ENCODE peak calls at places on chromosome 16, in eight cellular contexts. J is upper lobe of left lung, T is Panc1, P is HepG2, W is GM12878, Z is HCT116, L is GM23338, X is K562. H is an unnamed sample.

GRCh38 chr16:14549789-14550153 is 80.3 kb downstream of the PARN start:
- ATAC-seq in W (no peak), J (no peak), L (no peak), X (no peak), Z (no peak), P (peak), T (no peak), H (no peak)

GRCh38 chr16:73033271-73033998 is 14.5 kb downstream of the ZFHX3 start:
- ATAC-seq in W (peak), P (peak), Z (no peak), J (peak), T (no peak), X (no peak), L (peak), H (no peak)

GRCh38 chr16:1871974-1872635 is at the start of gene MEIOB:
- ATAC-seq in P (no peak), T (no peak), Z (peak), L (peak), W (no peak), J (peak), X (peak), H (peak)

GRCh38 chr16:20348365-20349185 is 3.9 kb downstream of the UMOD start:
- ATAC-seq in J (peak), T (peak), L (peak), Z (no peak), X (peak), W (no peak), P (peak), H (no peak)

GRCh38 chr16:68760671-68761275 is 23.7 kb downstream of the CDH1 start:
- ATAC-seq in T (peak), L (no peak), W (peak), Z (peak), X (peak), P (peak), J (no peak), H (no peak)

GRCh38 chr16:66936462-66936861 is 1.1 kb downstream of the CES2 start:
- ATAC-seq in P (no peak), L (no peak), J (no peak), W (no peak), X (no peak), Z (no peak), T (no peak), H (no peak)

GRCh38 chr16:68233085-68233834 is 2.7 kb downstream of the ESRP2 start:
- ATAC-seq in L (no peak), X (no peak), J (no peak), Z (no peak), T (no peak), W (no peak), P (no peak), H (no peak)

GRCh38 chr16:62038225-62038624 is 2.0 kb upstream of the CDH8 start:
- ATAC-seq in L (no peak), T (no peak), X (no peak), P (no peak), W (no peak), J (no peak), Z (no peak), H (no peak)

GRCh38 chr16:78484509-78485058 is 385.1 kb downstream of the WWOX start:
- ATAC-seq in L (no peak), X (no peak), P (no peak), Z (no peak), W (no peak), T (no peak), J (no peak), H (no peak)

GRCh38 chr16:11586856-11587642 is at the start of gene LITAF:
- ATAC-seq in T (peak), Z (peak), W (peak), L (peak), J (peak), X (peak), P (peak), H (peak)
- TF ChIP-seq POLR2AphosphoS5 in T (peak), Z (peak), W (no peak), L (peak), J (peak), X (no peak), P (peak), H (peak)

GRCh38 chr16:89286096-89286495 is 68.6 kb downstream of the ZNF778 start:
- ATAC-seq in L (no peak), Z (no peak), W (no peak), P (no peak), X (no peak), T (no peak), J (no peak), H (no peak)
- TF ChIP-seq POLR2AphosphoS5 in L (no peak), Z (no peak), W (no peak), P (no peak), X (no peak), T (no peak), J (no peak), H (no peak)

GRCh38 chr16:27982184-27982583 is 81.3 kb downstream of the GSG1L start:
- ATAC-seq in T (no peak), Z (peak), J (no peak), W (no peak), X (no peak), L (no peak), P (no peak), H (no peak)
- TF ChIP-seq POLR2AphosphoS5 in T (no peak), Z (no peak), J (no peak), W (no peak), X (no peak), L (no peak), P (no peak), H (no peak)

GRCh38 chr16:31138621-31139578 is 3.4 kb upstream of the PRSS8 start:
- ATAC-seq in X (no peak), W (no peak), P (peak), T (no peak), L (peak), J (no peak), Z (peak), H (no peak)
- TF ChIP-seq POLR2AphosphoS5 in X (no peak), W (no peak), P (peak), T (no peak), L (no peak), J (peak), Z (peak), H (no peak)

GRCh38 chr16:3129137-3130131 is 5.4 kb upstream of the ZNF213 start:
- ATAC-seq in J (peak), Z (peak), X (peak), P (peak), W (peak), T (peak), L (peak), H (peak)
- TF ChIP-seq POLR2AphosphoS5 in J (no peak), Z (peak), X (peak), P (no peak), W (no peak), T (peak), L (no peak), H (peak)

GRCh38 chr16:4402439-4403132 is 13.8 kb downstream of the CORO7 start:
- ATAC-seq in J (peak), W (peak), X (peak), P (peak), L (peak), Z (peak), T (peak), H (peak)
- TF ChIP-seq POLR2AphosphoS5 in J (no peak), W (peak), X (no peak), P (no peak), L (no peak), Z (no peak), T (no peak), H (no peak)

DNA sequence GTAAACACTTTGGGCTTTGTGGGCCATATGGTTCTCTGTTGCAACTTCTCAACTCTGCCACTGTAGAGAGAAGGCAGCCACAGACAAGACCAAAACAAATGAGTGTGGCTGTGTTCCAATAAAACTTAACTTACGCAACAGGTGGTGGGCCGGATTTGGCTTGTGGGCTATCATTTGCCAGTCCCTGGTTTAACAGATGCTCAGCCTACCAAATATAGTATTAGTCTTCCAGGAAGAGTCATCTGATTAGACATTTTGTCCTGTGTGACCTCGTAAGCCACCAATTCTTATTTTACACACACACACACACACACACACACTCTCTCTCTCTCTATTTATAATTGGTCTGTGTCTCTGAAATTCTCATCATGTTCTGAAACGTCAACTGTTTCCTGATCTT is 245.9 kb downstream of the XYLT1 start:
- ATAC-seq in T (no peak), P (no peak), J (peak), X (no peak), Z (no peak), L (no peak), W (peak), H (peak)
- TF ChIP-seq POLR2AphosphoS5 in T (no peak), P (no peak), J (peak), X (no peak), Z (no peak), L (no peak), W (no peak), H (peak)

GRCh38 chr16:3007957-3008748 is 4.6 kb upstream of the CLDN9 start:
- ATAC-seq in L (peak), Z (no peak), J (no peak), P (no peak), X (peak), T (no peak), W (no peak), H (no peak)
- TF ChIP-seq POLR2AphosphoS5 in L (peak), Z (no peak), J (no peak), P (no peak), X (no peak), T (no peak), W (no peak), H (no peak)

DNA sequence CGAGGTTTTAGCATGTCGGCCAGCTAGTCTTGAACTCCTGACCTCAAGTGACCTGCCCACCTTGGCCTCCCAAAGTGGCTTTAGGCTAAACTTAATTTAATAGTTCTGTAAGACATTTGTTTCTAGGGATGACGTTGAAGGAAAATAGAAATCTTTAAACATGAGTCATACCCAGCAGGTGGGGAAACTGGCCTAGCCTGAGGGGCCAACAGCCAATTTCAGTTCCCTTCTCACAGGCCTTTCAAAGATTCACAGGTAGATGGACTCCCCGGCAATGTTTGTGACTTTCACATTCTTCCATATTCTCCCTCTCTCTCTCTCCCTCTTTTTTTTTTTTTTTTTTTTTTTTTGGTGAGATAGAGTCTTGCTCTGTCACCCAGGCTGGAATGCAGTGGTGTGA is 18.1 kb upstream of the ITPRIPL2 start:
- ATAC-seq in T (peak), P (no peak), L (no peak), J (no peak), W (peak), Z (peak), X (no peak), H (no peak)
- TF ChIP-seq POLR2AphosphoS5 in T (no peak), P (no peak), L (no peak), J (no peak), W (no peak), Z (peak), X (no peak), H (no peak)

GRCh38 chr16:70688266-70688742 is 2.5 kb upstream of the MTSS2 start:
- ATAC-seq in P (no peak), J (no peak), X (no peak), W (no peak), L (no peak), Z (no peak), T (no peak), H (no peak)
- TF ChIP-seq POLR2AphosphoS5 in P (no peak), J (peak), X (no peak), W (no peak), L (no peak), Z (no peak), T (no peak), H (peak)

H was measured in gastroesophageal sphincter.